ENCODE peak calls at places on chromosomes 12 and 14, in eight cellular contexts. M is HS-27A; D is lung; Q is upper lobe of right lung; N is neural progenitor cell; W is AG04450; H is endothelial cell of umbilical vein; Z is activated naive CD8-positive, alpha-beta T cell treated with anti-CD3 and anti-CD28 coated beads for 36 hours. L is an unnamed sample.

GRCh38 chr14:74548881-74549280 is 55.3 kb downstream of the ISCA2 start:
- DNase-seq in M (no peak), D (peak), Q (no peak), N (no peak), W (no peak), H (no peak), Z (no peak), L (no peak)

GRCh38 chr14:101506211-101506920 is 54.9 kb upstream of the DIO3 start:
- DNase-seq in M (no peak), D (no peak), Q (peak), N (no peak), W (no peak), H (no peak), Z (no peak), L (no peak)

GRCh38 chr14:67663633-67664032 is 10.8 kb downstream of the VTI1B start:
- DNase-seq in M (no peak), D (no peak), Q (no peak), N (no peak), W (no peak), H (no peak), Z (no peak), L (no peak)

GRCh38 chr12:116043673-116044072 is 233.8 kb downstream of the MED13L start:
- DNase-seq in M (no peak), D (no peak), Q (no peak), N (no peak), W (no peak), H (no peak), Z (no peak), L (no peak)

GRCh38 chr12:3491938-3492867 is 1.2 kb downstream of the PRMT8 start:
- DNase-seq in M (no peak), D (peak), Q (peak), N (peak), W (peak), H (peak), Z (peak), L (peak)

GRCh38 chr14:60485600-60486251 is at the start of gene C14orf39:
- DNase-seq in M (peak), D (no peak), Q (no peak), N (peak), W (peak), H (peak), Z (peak), L (no peak)

GRCh38 chr12:77940011-77940423 is 109.3 kb downstream of the NAV3 start:
- DNase-seq in M (no peak), D (no peak), Q (no peak), N (no peak), W (peak), H (peak), Z (no peak), L (no peak)

GRCh38 chr14:62006116-62006737 is 244.0 kb downstream of the SNAPC1 start:
- DNase-seq in M (no peak), D (no peak), Q (no peak), N (no peak), W (no peak), H (no peak), Z (no peak), L (no peak)

GRCh38 chr12:131074221-131075083 is 120.7 kb downstream of the ADGRD1 start:
- DNase-seq in M (no peak), D (peak), Q (peak), N (no peak), W (no peak), H (no peak), Z (no peak), L (no peak)

GRCh38 chr12:102349079-102349478 is 131.3 kb downstream of the IGF1 start:
- DNase-seq in M (no peak), D (no peak), Q (no peak), N (no peak), W (no peak), H (no peak), Z (no peak), L (no peak)

GRCh38 chr14:33938131-33938949 is 12.5 kb downstream of the EGLN3 start:
- DNase-seq in M (no peak), D (no peak), Q (no peak), N (peak), W (no peak), H (no peak), Z (no peak), L (peak)

GRCh38 chr14:68518910-68519686 is 273.8 kb downstream of the ZFP36L1 start:
- DNase-seq in M (no peak), D (no peak), Q (no peak), N (no peak), W (no peak), H (no peak), Z (no peak), L (no peak)

GRCh38 chr12:113479578-113480335 is 8.1 kb upstream of the LHX5 start:
- DNase-seq in M (no peak), D (no peak), Q (peak), N (peak), W (no peak), H (peak), Z (peak), L (peak)

GRCh38 chr14:67999290-67999689 is 179.7 kb downstream of the RAD51B start:
- DNase-seq in M (no peak), D (no peak), Q (no peak), N (no peak), W (no peak), H (no peak), Z (no peak), L (no peak)

GRCh38 chr12:66232258-66232657 is 43.2 kb downstream of the IRAK3 start:
- DNase-seq in M (no peak), D (no peak), Q (no peak), N (no peak), W (no peak), H (peak), Z (no peak), L (no peak)

GRCh38 chr12:70721958-70722357 is 84.7 kb upstream of the PTPRB start:
- DNase-seq in M (no peak), D (no peak), Q (no peak), N (no peak), W (no peak), H (peak), Z (no peak), L (no peak)

GRCh38 chr12:94603434-94604068 is 46.8 kb downstream of the TMCC3 start:
- DNase-seq in M (no peak), D (no peak), Q (no peak), N (peak), W (no peak), H (no peak), Z (peak), L (no peak)

GRCh38 chr12:75701859-75702258 is 190.4 kb upstream of the KRR1 start:
- DNase-seq in M (no peak), D (no peak), Q (no peak), N (no peak), W (no peak), H (no peak), Z (no peak), L (no peak)